ENCODE peak calls at places on chromosomes 2 and 18, in seven cellular contexts. Y is ovary; S is activated CD8-positive, alpha-beta T cell treated with anti-CD3 and anti-CD28 coated beads for 36 hours; W is fibroblast of lung; Q is cardiac fibroblast; J is neural crest cell; E is AG04450. A is an unnamed sample.

GRCh38 chr2:120586507-120587283 is 149.0 kb upstream of the GLI2 start:
- DNase-seq in S (no peak), J (peak; percentile 27), Q (no peak), Y (no peak), E (no peak), W (no peak), A (peak; percentile 29)

GRCh38 chr2:85699325-85699724 is 5.2 kb downstream of the GNLY start:
- DNase-seq in Q (no peak), J (no peak), S (no peak), E (no peak), Y (no peak), W (no peak), A (no peak)

GRCh38 chr2:25420820-25421237 is 79.1 kb upstream of the DNMT3A start:
- DNase-seq in W (no peak), S (no peak), J (no peak), Q (no peak), Y (no peak), E (no peak), A (no peak)

GRCh38 chr2:173239644-173240043 is 115.0 kb upstream of the CDCA7 start:
- DNase-seq in Q (no peak), Y (no peak), S (peak; percentile 58), E (no peak), J (no peak), W (no peak), A (no peak)

GRCh38 chr2:147663153-147663961 is 181.5 kb upstream of the ACVR2A start:
- DNase-seq in Y (no peak), Q (no peak), E (no peak), J (no peak), S (peak; percentile 9), W (no peak), A (no peak)

GRCh38 chr18:42882146-42882545 is 233.3 kb downstream of the RIT2 start:
- DNase-seq in S (no peak), W (peak; percentile 4), Y (no peak), J (no peak), Q (no peak), E (no peak), A (no peak)

GRCh38 chr2:194087089-194087488 is 1569.9 kb upstream of the SLC39A10 start:
- DNase-seq in E (no peak), S (no peak), Y (no peak), W (no peak), Q (peak; percentile 18), J (no peak), A (no peak)

GRCh38 chr2:232325324-232326273 is 53.0 kb upstream of the ALPP start:
- DNase-seq in W (peak; percentile 8), Y (peak; percentile 82), E (peak; percentile 7), Q (peak; percentile 54), S (peak; percentile 72), J (peak; percentile 82), A (peak; percentile 84)

GRCh38 chr2:29196792-29197788 is 81.9 kb downstream of the CLIP4 start:
- DNase-seq in W (peak; percentile 37), J (peak; percentile 79), Q (peak; percentile 66), S (peak; percentile 85), E (peak; percentile 18), Y (peak; percentile 79), A (peak; percentile 82)

GRCh38 chr2:161312996-161313395 is 4.8 kb downstream of the PSMD14 start:
- DNase-seq in S (no peak), Y (no peak), J (no peak), W (peak; percentile 63), E (no peak), Q (no peak), A (no peak)

GRCh38 chr2:60819155-60819862 is 62.1 kb upstream of the REL start:
- DNase-seq in Q (no peak), W (no peak), S (peak; percentile 96), E (no peak), Y (no peak), J (no peak), A (no peak)

GRCh38 chr18:62784966-62785413 is 69.6 kb downstream of the PHLPP1 start:
- DNase-seq in E (no peak), Q (peak; percentile 47), Y (peak; percentile 43), W (peak; percentile 80), S (peak; percentile 30), J (no peak), A (no peak)

GRCh38 chr2:52079602-52080001 is 1047.7 kb upstream of the NRXN1 start:
- DNase-seq in Y (no peak), Q (no peak), J (no peak), S (no peak), W (no peak), E (no peak), A (no peak)

GRCh38 chr2:173030541-173031485 is 44.8 kb upstream of the MAP3K20 start:
- DNase-seq in J (no peak), E (no peak), Q (no peak), Y (no peak), W (no peak), S (no peak), A (no peak)

GRCh38 chr2:204325468-204325867 is 219.8 kb upstream of the PARD3B start:
- DNase-seq in W (peak; percentile 67), E (peak; percentile 66), S (peak; percentile 64), Y (no peak), Q (peak; percentile 89), J (peak; percentile 77), A (peak; percentile 62)

GRCh38 chr18:67133669-67134068 is 382.9 kb downstream of the DSEL start:
- DNase-seq in J (no peak), S (no peak), Q (no peak), W (no peak), Y (no peak), E (no peak), A (no peak)

GRCh38 chr18:79394438-79395307 is 1.1 kb upstream of the NFATC1 start:
- DNase-seq in E (no peak), Y (no peak), W (peak; percentile 56), Q (peak; percentile 58), S (peak; percentile 91), J (no peak), A (peak; percentile 41)

GRCh38 chr2:47205576-47206141 is 50.6 kb upstream of the STPG4 start:
- DNase-seq in S (no peak), E (no peak), Q (peak; percentile 73), J (no peak), W (peak; percentile 80), Y (peak; percentile 82), A (no peak)

GRCh38 chr18:57845468-57846103 is 42.5 kb upstream of the ATP8B1 start:
- DNase-seq in J (no peak), S (no peak), W (no peak), Q (peak; percentile 41), Y (no peak), E (no peak), A (no peak)

GRCh38 chr2:227183657-227184367 is 19.4 kb downstream of the COL4A3 start:
- DNase-seq in Y (no peak), J (no peak), E (no peak), W (peak; percentile 72), S (no peak), Q (peak; percentile 11), A (no peak)

DNA sequence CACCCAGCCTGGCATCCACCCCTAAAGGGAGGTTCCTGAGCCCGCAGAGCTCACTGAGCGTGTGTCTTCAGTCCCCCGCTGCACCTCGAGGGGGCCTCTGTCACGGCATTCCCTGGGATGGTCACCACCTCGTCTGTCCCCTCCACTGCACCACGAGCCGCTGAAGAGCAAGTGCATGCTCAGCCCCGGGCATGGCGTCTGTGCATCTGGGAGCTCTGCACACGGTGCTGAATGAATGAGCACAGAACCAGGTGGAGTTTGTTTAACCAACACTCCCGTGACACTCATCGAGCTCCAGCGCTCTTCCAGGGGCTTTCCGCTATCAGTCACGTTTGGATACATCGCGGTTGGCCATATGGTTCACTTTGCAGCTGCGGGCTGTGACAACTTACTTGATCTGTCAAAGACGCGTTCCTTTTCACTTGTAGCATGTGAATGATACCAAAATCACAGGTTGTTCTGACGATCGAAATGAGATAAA is 9.2 kb downstream of the ALLC start:
- DNase-seq in W (no peak), E (peak; percentile 91), Q (peak; percentile 5), Y (no peak), J (no peak), S (no peak), A (no peak)
- TF ChIP-seq CTCF in W (no peak), E (no peak), Q (no peak), Y (no peak), J (no peak), S (no peak), A (no peak)

GRCh38 chr2:160022162-160022561 is 40.3 kb downstream of the PLA2R1 start:
- DNase-seq in E (no peak), S (no peak), Q (no peak), Y (no peak), J (no peak), W (no peak), A (no peak)
- TF ChIP-seq CTCF in E (peak; percentile 20), S (peak; percentile 73), Q (peak; percentile 29), Y (no peak), J (peak; percentile 52), W (no peak), A (peak; percentile 39)

DNA sequence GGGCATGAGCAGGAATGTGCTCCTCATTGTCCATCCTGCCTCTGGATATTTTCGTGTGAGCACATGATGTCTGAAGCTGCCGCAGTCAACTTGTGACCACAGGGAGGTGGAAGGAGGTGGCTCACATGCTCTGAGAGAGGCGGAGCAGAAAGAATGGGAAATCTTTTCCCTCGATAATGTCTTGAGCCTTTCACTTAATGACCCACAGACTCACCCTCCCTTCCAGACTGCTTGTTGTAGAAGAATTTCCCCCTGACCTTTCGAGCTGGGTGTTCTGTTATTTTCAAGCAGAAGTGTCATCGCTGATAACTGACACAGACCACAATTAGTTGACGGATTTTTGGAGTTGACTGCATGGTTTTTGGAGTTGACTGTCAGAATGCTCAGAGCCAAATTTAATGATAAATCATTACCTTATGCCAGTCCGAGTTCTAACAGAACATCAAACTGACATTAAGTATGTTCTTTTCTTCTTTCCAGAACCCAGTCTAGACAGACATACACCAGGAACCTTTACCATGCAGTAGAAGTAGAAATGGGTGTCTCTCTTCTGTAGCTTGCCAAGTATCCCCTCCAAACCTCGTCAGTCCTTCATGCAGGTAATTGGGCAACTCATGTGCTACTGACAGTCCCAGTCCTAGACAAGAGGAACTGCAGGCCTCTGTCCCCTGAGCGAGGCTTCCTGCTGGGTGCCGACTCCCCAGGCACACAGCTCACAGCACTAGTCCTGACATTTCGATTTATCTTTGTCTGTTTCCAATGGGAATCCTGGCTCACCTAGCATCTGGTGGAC is 29.4 kb upstream of the RTTN start:
- DNase-seq in W (peak; percentile 92), E (no peak), S (no peak), J (no peak), Y (no peak), Q (peak; percentile 27), A (no peak)
- TF ChIP-seq CTCF in W (no peak), E (no peak), S (no peak), J (no peak), Y (no peak), Q (no peak), A (no peak)

GRCh38 chr18:936941-937340 is 32.3 kb downstream of the ADCYAP1 start:
- DNase-seq in J (no peak), Q (no peak), Y (no peak), W (no peak), E (no peak), S (no peak), A (no peak)

GRCh38 chr18:934518-935123 is 29.9 kb downstream of the ADCYAP1 start:
- DNase-seq in S (no peak), W (no peak), E (no peak), Y (no peak), J (no peak), Q (peak; percentile 5), A (no peak)

GRCh38 chr18:941331-941730 is 36.7 kb downstream of the ADCYAP1 start:
- DNase-seq in J (no peak), Y (no peak), Q (no peak), S (no peak), W (no peak), E (no peak), A (no peak)

GRCh38 chr18:939958-940357 is 35.3 kb downstream of the ADCYAP1 start:
- DNase-seq in W (no peak), Q (no peak), Y (no peak), J (no peak), E (no peak), S (no peak), A (no peak)

GRCh38 chr18:939167-939566 is 34.5 kb downstream of the ADCYAP1 start:
- DNase-seq in J (no peak), E (no peak), S (no peak), Y (no peak), W (peak; percentile 67), Q (no peak), A (no peak)
- TF ChIP-seq CTCF in J (no peak), E (no peak), S (no peak), Y (no peak), W (no peak), Q (no peak), A (no peak)